ENCODE peak calls at places on chromosomes 5 and 9, in six cellular contexts. F, E, O, B, P and A are unnamed samples.

GRCh38 chr5:128082551-128083032 is 974 bp upstream of the SLC12A2 start:
- DNase-seq in O (no peak), E (no peak), B (no peak), F (no peak), P (no peak), A (no peak)

GRCh38 chr5:179437341-179438001 is 92.2 kb upstream of the ADAMTS2 start:
- DNase-seq in P (no peak), F (no peak), E (no peak), B (no peak), O (no peak), A (no peak)

GRCh38 chr5:5995819-5996218 is 382.5 kb downstream of the MED10 start:
- DNase-seq in P (no peak), B (no peak), F (no peak), E (no peak), O (no peak), A (no peak)

GRCh38 chr5:66974256-66974655 is 222.3 kb downstream of the CD180 start:
- DNase-seq in F (no peak), P (no peak), E (no peak), O (no peak), B (no peak), A (no peak)

GRCh38 chr5:88675758-88676636 is 207.0 kb downstream of the MEF2C start:
- DNase-seq in B (peak), F (peak), P (peak), E (peak), O (no peak), A (no peak)

GRCh38 chr9:98087420-98088354 is 31.2 kb downstream of the NANS start:
- DNase-seq in F (no peak), O (no peak), E (peak), B (peak), P (no peak), A (no peak)

GRCh38 chr9:33988219-33988890 is 60.3 kb downstream of the UBAP2 start:
- DNase-seq in B (no peak), P (no peak), O (no peak), F (no peak), E (no peak), A (no peak)

GRCh38 chr9:107279084-107279483 is 4.0 kb upstream of the RAD23B start:
- DNase-seq in B (no peak), P (no peak), E (no peak), F (no peak), O (no peak), A (no peak)

GRCh38 chr5:108681079-108681921 is 66.4 kb upstream of the FER start:
- DNase-seq in F (peak), B (peak), E (no peak), P (no peak), O (peak), A (no peak)

GRCh38 chr9:37486616-37487544 is 1.1 kb downstream of the POLR1E start:
- DNase-seq in E (no peak), P (no peak), B (peak), O (no peak), F (peak), A (peak)

GRCh38 chr9:31908158-31908890 is 476.1 kb upstream of the ACO1 start:
- DNase-seq in F (peak), O (no peak), P (no peak), B (no peak), E (no peak), A (no peak)